ENCODE peak calls at places on chromosomes 16 and 17, in six cellular contexts. V is WERI-Rb-1; E is omental fat pad; L is adrenal gland; P is ELF-1; Z is activated naive CD4-positive, alpha-beta T cell treated with anti-CD3 and anti-CD28 coated beads for 36 hours. W is an unnamed sample.

GRCh38 chr17:83133302-83134121 is 54.1 kb downstream of the METRNL start:
- DNase-seq in P (no peak), L (peak), V (peak), E (no peak), Z (no peak), W (no peak)

GRCh38 chr17:12402963-12403622 is 262.6 kb upstream of the MYOCD start:
- DNase-seq in Z (no peak), P (no peak), E (no peak), V (no peak), L (no peak), W (peak)

GRCh38 chr16:708959-709358 is 3.4 kb upstream of the FBXL16 start:
- DNase-seq in E (no peak), Z (no peak), P (no peak), L (no peak), V (no peak), W (no peak)

GRCh38 chr16:29237971-29238370 is 168.5 kb downstream of the NPIPB11 start:
- DNase-seq in L (no peak), P (no peak), E (no peak), V (no peak), Z (no peak), W (no peak)

GRCh38 chr17:80359422-80360110 is 55.4 kb upstream of the ENDOV start:
- DNase-seq in V (no peak), P (no peak), Z (no peak), E (no peak), L (peak), W (no peak)

GRCh38 chr16:88599092-88599733 is 29.0 kb downstream of the ZC3H18 start:
- DNase-seq in E (no peak), L (peak), V (no peak), P (no peak), Z (no peak), W (no peak)

GRCh38 chr17:80175411-80175810 is 5.6 kb downstream of the CARD14 start:
- DNase-seq in E (no peak), V (no peak), P (peak), L (no peak), Z (no peak), W (peak)

GRCh38 chr17:79365836-79366831 is 244.7 kb downstream of the RBFOX3 start:
- DNase-seq in Z (no peak), V (no peak), L (no peak), P (no peak), E (no peak), W (no peak)

GRCh38 chr16:77841275-77841640 is 52.9 kb downstream of the VAT1L start:
- DNase-seq in Z (no peak), E (no peak), V (no peak), L (no peak), P (no peak), W (no peak)

GRCh38 chr16:57123216-57123968 is 31.0 kb downstream of the CPNE2 start:
- DNase-seq in P (no peak), V (no peak), Z (no peak), E (no peak), L (no peak), W (no peak)

GRCh38 chr17:10435096-10435495 is 13.3 kb upstream of the MYH8 start:
- DNase-seq in L (no peak), Z (no peak), P (peak), E (no peak), V (peak), W (peak)

GRCh38 chr17:74954665-74955421 is 17.7 kb downstream of the HID1 start:
- DNase-seq in Z (no peak), L (no peak), V (no peak), E (no peak), P (no peak), W (no peak)

GRCh38 chr17:76266244-76266938 is 1.2 kb downstream of the UBALD2 start:
- DNase-seq in Z (peak), E (no peak), V (no peak), P (peak), L (no peak), W (peak)

GRCh38 chr17:2683912-2684311 is 27.7 kb downstream of the CLUH start:
- DNase-seq in V (no peak), Z (no peak), L (no peak), P (no peak), E (peak), W (no peak)

GRCh38 chr16:31711344-31711845 is 162.2 kb upstream of the ZNF267 start:
- DNase-seq in L (no peak), Z (no peak), V (no peak), E (no peak), P (no peak), W (no peak)

GRCh38 chr17:74642995-74643394 is 19.5 kb upstream of the CD300E start:
- DNase-seq in E (no peak), P (no peak), V (no peak), Z (no peak), L (no peak), W (no peak)

GRCh38 chr17:48460055-48460454 is 30.0 kb upstream of the SKAP1 start:
- DNase-seq in E (no peak), V (no peak), L (no peak), P (no peak), Z (no peak), W (no peak)

GRCh38 chr17:54536306-54536705 is 364.3 kb upstream of the TOM1L1 start:
- DNase-seq in L (no peak), Z (no peak), P (no peak), E (no peak), V (no peak), W (no peak)

GRCh38 chr17:82267575-82268379 is 5.7 kb downstream of the CSNK1D start:
- DNase-seq in E (peak), V (no peak), L (peak), P (no peak), Z (peak), W (peak)

GRCh38 chr17:73042809-73043685 is 49.4 kb downstream of the SLC39A11 start:
- DNase-seq in Z (no peak), L (no peak), E (no peak), P (no peak), V (no peak), W (no peak)

GRCh38 chr17:10836966-10837599 is 804 bp downstream of the PIRT start:
- DNase-seq in P (no peak), Z (no peak), E (no peak), V (no peak), L (no peak), W (no peak)

GRCh38 chr17:73291260-73291801 is 20.5 kb downstream of the CDC42EP4 start:
- DNase-seq in E (no peak), Z (no peak), L (peak), V (no peak), P (no peak), W (peak)

GRCh38 chr17:18950944-18951905 is 740 bp upstream of the SLC5A10 start:
- DNase-seq in L (no peak), Z (no peak), P (no peak), V (no peak), E (no peak), W (no peak)

W was measured in HT1080.